ENCODE peak calls at places on chromosome 14, in six cellular contexts. S is GM12878, H is HCT116, F is K562, L is HepG2, O is SK-N-SH. E is an unnamed sample.

GRCh38 chr14:93759781-93760307 is 28.4 kb downstream of the PRIMA1 start:
- DNase-seq in S (no peak), H (no peak), F (no peak), L (no peak), O (peak; percentile 61), E (no peak)

GRCh38 chr14:35539969-35540368 is 6.0 kb downstream of the INSM2 start:
- DNase-seq in S (no peak), H (no peak), F (no peak), L (no peak), O (no peak), E (no peak)

GRCh38 chr14:77199590-77199989 is 18.0 kb downstream of the TMEM63C start:
- DNase-seq in S (no peak), H (no peak), F (no peak), L (no peak), O (no peak), E (no peak)

GRCh38 chr14:56143025-56143424 is 24.8 kb downstream of the PELI2 start:
- DNase-seq in S (no peak), H (no peak), F (no peak), L (no peak), O (no peak), E (no peak)

GRCh38 chr14:105445290-105445689 is 25.7 kb downstream of the MTA1 start:
- DNase-seq in S (no peak), H (no peak), F (no peak), L (no peak), O (no peak), E (no peak)

GRCh38 chr14:67883717-67884116 is 64.1 kb downstream of the RAD51B start:
- DNase-seq in S (no peak), H (no peak), F (no peak), L (no peak), O (no peak), E (peak; percentile 44)

GRCh38 chr14:102342238-102342637 is 20.5 kb downstream of the CINP start:
- DNase-seq in S (no peak), H (no peak), F (no peak), L (no peak), O (no peak), E (no peak)

GRCh38 chr14:104868060-104868740 is 3.1 kb downstream of the CEP170B start:
- DNase-seq in S (no peak), H (no peak), F (no peak), L (no peak), O (no peak), E (no peak)

GRCh38 chr14:75307700-75308379 is 29.2 kb downstream of the FOS start:
- DNase-seq in S (no peak), H (peak; percentile 69), F (peak; percentile 84), L (peak; percentile 63), O (peak; percentile 70), E (peak; percentile 77)

GRCh38 chr14:94031880-94032279 is 5.7 kb downstream of the OTUB2 start:
- DNase-seq in S (no peak), H (no peak), F (no peak), L (no peak), O (no peak), E (no peak)

GRCh38 chr14:89259951-89260350 is 157.1 kb downstream of the FOXN3 start:
- DNase-seq in S (no peak), H (no peak), F (no peak), L (no peak), O (no peak), E (no peak)

GRCh38 chr14:55454264-55455151 is 14.1 kb upstream of the TBPL2 start:
- DNase-seq in S (no peak), H (peak; percentile 83), F (peak; percentile 61), L (peak; percentile 16), O (peak; percentile 79), E (peak; percentile 81)

GRCh38 chr14:69997849-69998248 is 118.6 kb downstream of the SMOC1 start:
- DNase-seq in S (no peak), H (no peak), F (no peak), L (peak; percentile 47), O (no peak), E (peak; percentile 83)

GRCh38 chr14:77580964-77581505 is 35.4 kb downstream of the SPTLC2 start:
- DNase-seq in S (peak; percentile 66), H (no peak), F (no peak), L (no peak), O (peak; percentile 38), E (peak; percentile 89)

GRCh38 chr14:80275208-80275850 is 64.0 kb upstream of the DIO2 start:
- DNase-seq in S (no peak), H (no peak), F (no peak), L (no peak), O (no peak), E (peak; percentile 3)

GRCh38 chr14:60485600-60486251 is at the start of gene C14orf39:
- DNase-seq in S (no peak), H (no peak), F (peak; percentile 86), L (no peak), O (peak; percentile 84), E (peak; percentile 34)

GRCh38 chr14:23160924-23161522 is 22.4 kb downstream of the SLC7A8 start:
- DNase-seq in S (no peak), H (no peak), F (peak; percentile 85), L (no peak), O (no peak), E (no peak)

GRCh38 chr14:79781882-79782281 is 429.4 kb downstream of the DIO2 start:
- DNase-seq in S (no peak), H (no peak), F (no peak), L (no peak), O (no peak), E (no peak)

GRCh38 chr14:32259368-32260013 is 56.4 kb upstream of the RNU6-8 start:
- DNase-seq in S (peak; percentile 66), H (peak; percentile 56), F (peak; percentile 74), L (peak; percentile 77), O (peak; percentile 58), E (peak; percentile 56)

GRCh38 chr14:90504643-90505042 is 107.8 kb downstream of the CALM1 start:
- DNase-seq in S (no peak), H (no peak), F (no peak), L (no peak), O (no peak), E (no peak)

DNA sequence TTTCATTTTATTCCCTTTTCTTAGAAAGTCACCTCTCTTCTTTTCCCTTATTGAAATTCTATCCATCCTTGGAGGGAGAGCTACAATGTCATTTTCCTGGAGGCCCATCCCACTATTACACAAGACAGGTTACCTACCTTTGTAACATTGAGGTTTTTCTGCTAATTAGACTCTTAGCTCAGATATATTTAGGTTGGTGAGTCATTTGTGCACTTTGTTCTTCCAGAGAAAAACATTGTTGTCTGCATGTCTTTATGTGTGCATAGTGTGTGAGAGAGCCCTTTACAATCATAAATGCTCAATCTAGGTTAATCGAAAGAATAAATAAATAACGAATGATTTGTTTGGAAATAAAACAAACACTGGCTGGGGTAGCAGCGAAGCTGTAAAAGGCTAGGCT is 191.8 kb downstream of the DACT1 start:
- DNase-seq in S (no peak), H (no peak), F (no peak), L (peak; percentile 49), O (no peak), E (no peak)
- TF ChIP-seq MAX in S (no peak), H (no peak), F (no peak), L (no peak), O (no peak), E (no peak)

DNA sequence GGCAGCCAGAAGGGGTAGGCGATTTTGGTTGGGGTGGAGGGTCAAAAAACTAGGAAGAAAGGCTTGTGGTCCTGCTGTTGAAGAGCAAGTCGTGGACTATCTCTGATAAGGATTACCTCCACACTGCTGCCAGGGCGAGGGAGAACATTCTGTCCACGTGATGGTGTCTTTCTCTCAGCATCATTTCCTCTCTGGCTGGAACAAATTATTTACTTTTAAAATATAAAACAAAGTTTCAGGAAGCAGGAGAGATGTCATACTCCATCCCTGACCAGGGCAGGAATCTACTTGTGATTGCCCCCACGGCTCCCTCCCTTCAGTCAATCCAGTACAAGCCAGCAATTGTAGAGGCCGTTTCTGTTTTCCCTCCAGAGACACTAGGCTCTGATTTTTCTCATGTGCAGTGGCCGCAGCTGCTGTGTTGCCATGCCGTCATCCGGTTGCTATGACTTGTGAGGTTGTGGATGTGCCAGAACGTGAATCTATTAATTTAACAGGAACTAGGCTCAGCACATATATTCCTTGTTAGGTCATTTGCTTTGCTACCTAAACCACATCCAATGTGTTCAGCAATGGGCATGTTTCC is 61.5 kb upstream of the PTGR2 start:
- DNase-seq in S (no peak), H (no peak), F (no peak), L (no peak), O (no peak), E (peak; percentile 90)
- H3K4me3 ChIP-seq in S (no peak overlapping the region), H (no peak overlapping the region), F (no peak overlapping the region), L (no peak overlapping the region), O (no peak overlapping the region), E (no peak overlapping the region)

GRCh38 chr14:100531591-100532121 is 55.6 kb downstream of the BEGAIN start:
- DNase-seq in S (no peak), H (no peak), F (no peak), L (no peak), O (peak; percentile 49), E (no peak)

GRCh38 chr14:100531152-100531551 is 56.1 kb downstream of the BEGAIN start:
- DNase-seq in S (no peak), H (no peak), F (no peak), L (no peak), O (no peak), E (no peak)

GRCh38 chr14:100528962-100529560 is 58.2 kb downstream of the BEGAIN start:
- DNase-seq in S (no peak), H (no peak), F (no peak), L (no peak), O (peak; percentile 41), E (no peak)

GRCh38 chr14:100530270-100531072 is 56.7 kb downstream of the BEGAIN start:
- DNase-seq in S (no peak), H (no peak), F (no peak), L (no peak), O (no peak), E (no peak)

DNA sequence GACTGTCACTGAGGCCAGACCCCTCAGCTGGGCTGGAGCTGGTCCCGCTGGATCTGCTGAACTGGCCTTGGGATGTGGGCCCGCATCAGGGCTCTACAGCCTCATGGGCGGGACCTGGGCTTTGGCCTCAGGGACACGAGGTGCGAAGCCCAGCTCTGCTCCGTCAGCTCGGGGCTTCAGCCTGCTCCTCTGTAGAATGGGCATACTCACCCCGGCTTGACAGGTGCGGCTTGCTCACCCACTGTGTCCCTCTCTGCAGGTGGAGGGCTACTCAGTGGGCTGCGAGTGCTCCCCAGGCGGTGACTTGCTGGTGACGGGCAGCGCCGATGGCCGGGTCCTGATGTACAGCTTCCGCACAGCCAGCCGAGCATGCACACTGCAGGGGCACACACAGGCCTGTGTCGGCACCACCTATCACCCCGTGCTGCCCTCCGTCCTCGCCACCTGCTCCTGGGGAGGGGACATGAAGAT is 57.6 kb downstream of the BEGAIN start:
- DNase-seq in S (no peak), H (no peak), F (no peak), L (no peak), O (no peak), E (no peak)
- H2AFZ ChIP-seq in S (no peak overlapping the region), H (no peak overlapping the region), F (no peak overlapping the region), L (no peak overlapping the region), O (no peak overlapping the region), E (no peak overlapping the region)

DNA sequence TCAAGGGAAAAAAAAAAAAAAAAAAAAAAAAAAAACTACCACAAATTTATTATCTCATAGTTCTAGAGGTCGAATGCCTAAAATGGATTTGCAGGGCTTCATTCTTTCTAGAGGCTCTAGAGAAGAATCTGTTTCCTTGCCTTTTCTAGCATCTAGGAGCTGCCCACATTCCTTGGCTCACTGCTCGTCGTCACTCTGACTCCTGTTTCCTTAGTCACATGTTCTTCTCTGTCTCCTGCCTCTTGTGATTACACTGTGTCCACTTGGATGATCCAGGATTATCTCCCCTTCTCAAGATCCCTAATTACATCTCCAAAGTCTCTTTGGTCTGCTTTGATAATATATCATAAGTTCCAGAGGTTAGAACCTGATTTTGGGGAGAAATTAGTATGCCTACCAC is 88.7 kb downstream of the HECTD1 start:
- DNase-seq in S (no peak), H (no peak), F (no peak), L (no peak), O (no peak), E (no peak)
- TF ChIP-seq MAX in S (no peak), H (no peak), F (no peak), L (no peak), O (no peak), E (no peak)

GRCh38 chr14:53881921-53882320 is 74.7 kb downstream of the BMP4 start:
- DNase-seq in S (no peak), H (no peak), F (no peak), L (no peak), O (no peak), E (no peak)
- H3K4me3 ChIP-seq in S (no peak overlapping the region), H (peak overlapping the region; percentile 26), F (no peak overlapping the region), L (no peak overlapping the region), O (no peak overlapping the region), E (peak overlapping the region; percentile 35)

E was measured in endothelial cell of umbilical vein.